ENCODE peak calls at places on chromosome 18, in six cellular contexts. A, U, X, V, Z and E are unnamed samples. For H3K36me3, the result is how much of the 10 kb centered on the place peaks cover.

GRCh38 chr18:9100796-9101195 is 1.7 kb upstream of the NDUFV2 start:
- DNase-seq in A (no peak), V (no peak), X (no peak), Z (no peak), U (no peak), E (no peak)

GRCh38 chr18:31241900-31242409 is 76.0 kb upstream of the DSG1 start:
- DNase-seq in X (peak), Z (peak), V (no peak), A (peak), U (no peak), E (peak)

GRCh38 chr18:54776282-54776977 is 51.8 kb upstream of the RAB27B start:
- DNase-seq in X (no peak), V (no peak), U (no peak), Z (peak), A (no peak), E (peak)

GRCh38 chr18:10771053-10771709 is 245.4 kb downstream of the NAPG start:
- DNase-seq in Z (no peak), A (no peak), V (no peak), U (no peak), X (no peak), E (no peak)

GRCh38 chr18:68992719-68993482 is 195.0 kb downstream of the CCDC102B start:
- DNase-seq in X (no peak), Z (no peak), V (no peak), A (no peak), U (peak), E (peak)

GRCh38 chr18:22494771-22495170 is 77.1 kb upstream of the CTAGE1 start:
- DNase-seq in X (no peak), V (no peak), Z (no peak), U (no peak), A (no peak), E (no peak)

GRCh38 chr18:69559604-69560003 is 158.9 kb downstream of the DOK6 start:
- DNase-seq in V (no peak), Z (no peak), X (no peak), U (no peak), A (no peak), E (no peak)

GRCh38 chr18:73340135-73340934 is 472.5 kb upstream of the NETO1 start:
- DNase-seq in X (no peak), Z (peak), V (no peak), A (no peak), U (no peak), E (no peak)

GRCh38 chr18:240175-240574 is 27.7 kb downstream of the THOC1 start:
- DNase-seq in U (no peak), X (no peak), Z (no peak), V (no peak), A (no peak), E (no peak)

GRCh38 chr18:35618703-35619102 is 37.2 kb downstream of the GALNT1 start:
- DNase-seq in Z (no peak), A (peak), V (no peak), X (no peak), U (no peak), E (no peak)

GRCh38 chr18:13288509-13289138 is 70.1 kb downstream of the LDLRAD4 start:
- DNase-seq in X (no peak), Z (no peak), V (no peak), U (no peak), A (no peak), E (no peak)

GRCh38 chr18:22417496-22418188 is at the start of gene CTAGE1:
- DNase-seq in A (peak), X (no peak), V (no peak), Z (no peak), U (peak), E (no peak)

GRCh38 chr18:79570266-79571201 is 109.1 kb upstream of the CTDP1 start:
- DNase-seq in Z (no peak), X (no peak), A (no peak), U (peak), V (no peak), E (no peak)

GRCh38 chr18:44453505-44453904 is 227.2 kb upstream of the SETBP1 start:
- DNase-seq in A (no peak), V (no peak), U (no peak), Z (no peak), X (no peak), E (no peak)

GRCh38 chr18:57801379-57802165 is 1.5 kb downstream of the ATP8B1 start:
- DNase-seq in Z (peak), X (peak), A (peak), U (peak), V (no peak), E (no peak)

GRCh38 chr18:49206717-49207116 is 253.7 kb downstream of the DYM start:
- DNase-seq in X (no peak), V (no peak), A (no peak), Z (no peak), U (no peak), E (no peak)
- TF ChIP-seq CTCF in X (no peak), V (no peak), A (no peak), Z (no peak), U (no peak), E (no peak)

DNA sequence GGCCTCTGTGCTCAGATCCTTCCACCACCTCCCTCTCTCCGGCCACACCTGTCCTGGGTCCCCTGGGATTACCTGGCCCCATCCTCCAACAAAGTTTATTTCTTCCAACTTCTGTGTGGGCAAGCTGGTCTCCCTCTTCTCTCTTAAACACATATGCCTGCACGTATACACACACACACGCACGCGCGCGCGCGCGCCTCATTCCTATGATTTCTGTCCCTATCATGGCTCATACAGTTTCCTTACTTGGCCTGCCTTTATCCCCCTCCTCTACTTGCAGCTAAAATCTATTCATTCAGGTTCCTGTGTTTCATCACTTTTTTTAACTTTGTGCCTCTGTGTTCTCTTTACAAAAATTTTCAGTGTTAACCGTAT is 96.4 kb downstream of the LOXHD1 start:
- DNase-seq in A (no peak), Z (no peak), U (peak), X (no peak), V (no peak), E (no peak)
- H3K36me3 ChIP-seq in A (under half), Z (under half), U (under half), X (under half), V (under half), E (under half)

GRCh38 chr18:76619342-76620315 is 124.6 kb upstream of the ZNF516 start:
- DNase-seq in U (peak), V (no peak), Z (peak), A (peak), X (peak), E (no peak)

GRCh38 chr18:76620326-76620813 is 125.3 kb upstream of the ZNF516 start:
- DNase-seq in A (peak), U (peak), V (peak), Z (peak), X (peak), E (no peak)

GRCh38 chr18:76618721-76619120 is 123.7 kb upstream of the ZNF516 start:
- DNase-seq in V (no peak), U (no peak), Z (no peak), A (no peak), X (no peak), E (no peak)

GRCh38 chr18:76621782-76622495 is 126.9 kb upstream of the ZNF516 start:
- DNase-seq in Z (peak), X (no peak), A (no peak), U (no peak), V (no peak), E (no peak)

DNA sequence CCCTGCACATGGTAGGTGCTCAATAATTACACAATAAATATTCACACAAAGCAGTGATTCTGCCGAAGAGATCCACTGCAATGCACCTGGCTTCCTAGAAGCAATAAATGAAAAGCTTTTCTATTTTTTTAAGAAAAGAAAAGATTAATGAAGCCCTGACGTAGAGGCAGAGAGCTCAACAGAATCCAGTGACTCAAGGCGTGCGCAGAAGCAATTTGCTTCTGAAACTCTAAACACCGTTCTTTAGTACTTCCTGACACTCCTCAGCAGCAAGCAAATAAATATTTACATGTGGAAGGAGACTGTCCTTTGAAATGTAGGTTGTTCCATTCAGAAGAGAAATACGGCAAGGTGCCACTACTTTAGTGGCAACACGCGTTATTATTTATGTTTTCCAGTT is 126.1 kb upstream of the ZNF516 start:
- DNase-seq in V (no peak), Z (no peak), A (peak), U (no peak), X (no peak), E (no peak)
- H3K4me3 ChIP-seq in V (no peak), Z (no peak), A (peak), U (no peak), X (no peak), E (no peak)

DNA sequence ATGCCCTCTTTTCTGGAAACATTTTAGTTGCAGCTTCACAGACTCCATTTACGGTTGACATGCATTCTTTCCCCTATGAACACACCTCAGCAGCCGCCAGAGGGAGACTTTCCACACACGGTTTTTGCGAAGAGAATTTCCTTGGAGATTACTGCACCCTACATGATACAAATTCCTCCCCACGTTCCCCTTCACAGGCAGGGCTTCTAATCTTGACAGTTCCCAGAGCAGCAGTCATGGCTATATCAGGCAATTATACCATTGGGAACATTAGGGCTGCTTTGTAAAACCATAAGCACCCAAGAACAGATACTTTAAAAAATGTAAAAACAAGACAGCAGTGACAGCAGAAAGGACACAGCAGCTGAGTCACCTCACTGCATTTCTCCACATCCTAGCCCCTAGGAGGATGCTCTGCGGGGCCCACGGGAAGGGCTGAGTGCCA is 253.8 kb downstream of the TGIF1 start:
- DNase-seq in X (peak), Z (peak), U (no peak), V (no peak), A (peak), E (peak)
- TF ChIP-seq CTCF in X (peak), Z (peak), U (peak), V (no peak), A (peak), E (peak)